ENCODE peak calls at places on chromosomes 16 and 17, in four cellular contexts. One of them, this sample, is unnamed.

GRCh38 chr16:77789085-77789611 is 784 bp downstream of the VAT1L start:
- DNase-seq in AG09309: no peak
- DNase-seq in astrocyte of the spinal cord: no peak
- DNase-seq in omental fat pad: no peak
- DNase-seq in this sample: no peak

GRCh38 chr16:27746076-27746855 is 196.3 kb downstream of the KATNIP start:
- DNase-seq in omental fat pad: no peak
- DNase-seq in AG09309: no peak
- DNase-seq in astrocyte of the spinal cord: no peak
- DNase-seq in this sample: no peak

GRCh38 chr17:78697846-78698343 is 84.2 kb downstream of the CYTH1 start:
- DNase-seq in astrocyte of the spinal cord: no peak
- DNase-seq in omental fat pad: no peak
- DNase-seq in AG09309: no peak
- DNase-seq in this sample: no peak

GRCh38 chr17:17741346-17742023 is 60.2 kb downstream of the RAI1 start:
- DNase-seq in omental fat pad: no peak
- DNase-seq in astrocyte of the spinal cord: peak
- DNase-seq in AG09309: no peak
- DNase-seq in this sample: no peak

GRCh38 chr17:67491009-67491677 is 114.1 kb downstream of the PITPNC1 start:
- DNase-seq in AG09309: peak
- DNase-seq in omental fat pad: peak
- DNase-seq in astrocyte of the spinal cord: peak
- DNase-seq in this sample: no peak

GRCh38 chr16:67723151-67723915 is 4.2 kb upstream of the GFOD2 start:
- DNase-seq in omental fat pad: no peak
- DNase-seq in AG09309: peak
- DNase-seq in astrocyte of the spinal cord: peak
- DNase-seq in this sample: no peak

GRCh38 chr17:77407321-77408277 is 266.8 kb downstream of the SEC14L1 start:
- DNase-seq in AG09309: no peak
- DNase-seq in astrocyte of the spinal cord: no peak
- DNase-seq in omental fat pad: no peak
- DNase-seq in this sample: no peak

GRCh38 chr17:31787857-31788570 is 71.0 kb downstream of the COPRS start:
- DNase-seq in omental fat pad: peak
- DNase-seq in astrocyte of the spinal cord: peak
- DNase-seq in AG09309: peak
- DNase-seq in this sample: no peak

GRCh38 chr17:17356931-17357270 is 53.7 kb downstream of the NT5M start:
- DNase-seq in omental fat pad: no peak
- DNase-seq in astrocyte of the spinal cord: no peak
- DNase-seq in AG09309: no peak
- DNase-seq in this sample: no peak

GRCh38 chr17:40430272-40431230 is 12.7 kb upstream of the IGFBP4 start:
- DNase-seq in omental fat pad: no peak
- DNase-seq in AG09309: no peak
- DNase-seq in astrocyte of the spinal cord: no peak
- DNase-seq in this sample: peak

GRCh38 chr17:65099941-65100315 is 37.2 kb upstream of the RGS9 start:
- DNase-seq in AG09309: no peak
- DNase-seq in omental fat pad: peak
- DNase-seq in astrocyte of the spinal cord: peak
- DNase-seq in this sample: no peak

GRCh38 chr16:3113765-3114479 is 1.5 kb downstream of the ZNF205 start:
- DNase-seq in omental fat pad: no peak
- DNase-seq in AG09309: no peak
- DNase-seq in astrocyte of the spinal cord: no peak
- DNase-seq in this sample: no peak

GRCh38 chr16:11347831-11348230 is 2.6 kb downstream of the RMI2 start:
- DNase-seq in omental fat pad: no peak
- DNase-seq in astrocyte of the spinal cord: no peak
- DNase-seq in AG09309: no peak
- DNase-seq in this sample: no peak

GRCh38 chr16:46627746-46628145 is 6.6 kb upstream of the SHCBP1 start:
- DNase-seq in astrocyte of the spinal cord: no peak
- DNase-seq in omental fat pad: no peak
- DNase-seq in AG09309: no peak
- DNase-seq in this sample: no peak

GRCh38 chr17:78269893-78270490 is 38.6 kb downstream of the TMEM235 start:
- DNase-seq in AG09309: no peak
- DNase-seq in astrocyte of the spinal cord: no peak
- DNase-seq in omental fat pad: no peak
- DNase-seq in this sample: no peak

GRCh38 chr17:58081641-58082340 is 1.4 kb upstream of the DYNLL2 start:
- DNase-seq in astrocyte of the spinal cord: no peak
- DNase-seq in omental fat pad: no peak
- DNase-seq in AG09309: no peak
- DNase-seq in this sample: peak

DNA sequence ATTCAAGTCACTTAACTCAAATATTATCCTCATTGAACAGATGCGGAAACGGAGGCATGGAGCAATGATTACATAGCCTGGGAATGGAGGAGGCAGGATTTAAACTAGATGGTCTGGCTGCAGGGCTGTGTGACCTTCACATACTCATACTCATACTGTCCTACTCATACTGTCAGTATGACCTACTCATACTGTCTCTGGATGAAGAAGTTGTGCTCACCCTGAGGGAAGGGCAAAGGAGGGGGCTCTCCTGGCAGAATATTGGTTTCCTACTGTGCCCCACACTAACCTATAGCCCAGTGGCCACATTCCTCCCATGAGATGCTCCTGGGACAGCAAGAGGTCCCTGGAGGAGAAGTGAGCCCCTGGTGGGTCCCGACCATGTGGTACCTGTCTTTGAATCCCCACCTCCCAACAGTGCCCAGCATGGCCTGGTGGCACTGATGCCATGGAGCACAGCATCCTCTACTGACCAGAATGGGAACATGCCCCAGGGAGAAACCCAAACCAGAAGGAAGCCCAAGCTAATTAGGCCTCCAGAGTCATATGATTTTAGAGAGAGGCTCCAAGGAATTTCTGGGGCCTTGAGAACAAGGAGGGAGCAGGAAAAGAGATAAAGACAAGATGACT is 197.3 kb upstream of the SDK2 start:
- DNase-seq in omental fat pad: no peak
- DNase-seq in AG09309: no peak
- DNase-seq in astrocyte of the spinal cord: no peak
- DNase-seq in this sample: no peak
- TF ChIP-seq CTCF in omental fat pad: no peak
- TF ChIP-seq CTCF in AG09309: no peak
- TF ChIP-seq CTCF in astrocyte of the spinal cord: peak
- TF ChIP-seq CTCF in this sample: peak

GRCh38 chr16:50368410-50369132 is at the start of gene BRD7:
- DNase-seq in AG09309: no peak
- DNase-seq in omental fat pad: no peak
- DNase-seq in astrocyte of the spinal cord: peak
- DNase-seq in this sample: peak
- TF ChIP-seq CTCF in AG09309: peak
- TF ChIP-seq CTCF in omental fat pad: no peak
- TF ChIP-seq CTCF in astrocyte of the spinal cord: peak
- TF ChIP-seq CTCF in this sample: peak

GRCh38 chr16:17431904-17432625 is 38.7 kb downstream of the XYLT1 start:
- DNase-seq in omental fat pad: no peak
- DNase-seq in AG09309: no peak
- DNase-seq in astrocyte of the spinal cord: no peak
- DNase-seq in this sample: no peak
- TF ChIP-seq CTCF in omental fat pad: no peak
- TF ChIP-seq CTCF in AG09309: peak
- TF ChIP-seq CTCF in astrocyte of the spinal cord: no peak
- TF ChIP-seq CTCF in this sample: no peak

GRCh38 chr17:3636154-3636907 is at the start of the genes CTNS and SHPK:
- DNase-seq in AG09309: peak
- DNase-seq in omental fat pad: peak
- DNase-seq in astrocyte of the spinal cord: peak
- DNase-seq in this sample: peak
- TF ChIP-seq CTCF in AG09309: no peak
- TF ChIP-seq CTCF in omental fat pad: no peak
- TF ChIP-seq CTCF in astrocyte of the spinal cord: no peak
- TF ChIP-seq CTCF in this sample: no peak

DNA sequence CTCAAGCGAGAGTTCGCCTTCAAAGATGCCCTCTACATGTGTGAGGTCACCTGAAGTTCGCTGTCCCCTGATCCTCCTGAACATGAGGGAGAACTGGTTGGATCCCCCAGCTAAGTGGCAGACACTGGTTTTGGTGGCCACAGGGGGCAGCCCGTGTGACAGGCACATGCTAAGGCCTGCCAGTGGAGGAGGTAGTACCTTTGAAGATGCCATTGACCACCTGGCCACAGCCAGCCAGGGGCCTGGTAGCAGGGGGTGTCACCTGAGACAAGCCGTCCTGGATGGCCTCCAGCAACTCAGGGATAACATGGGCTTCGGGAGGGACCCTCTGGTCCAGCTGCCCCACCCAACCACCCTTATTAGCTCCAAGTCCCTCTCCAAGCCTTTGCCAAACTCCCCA is 7.3 kb upstream of the ALDH3A1 start:
- DNase-seq in AG09309: no peak
- DNase-seq in omental fat pad: no peak
- DNase-seq in astrocyte of the spinal cord: no peak
- DNase-seq in this sample: no peak
- TF ChIP-seq CTCF in AG09309: no peak
- TF ChIP-seq CTCF in omental fat pad: no peak
- TF ChIP-seq CTCF in astrocyte of the spinal cord: no peak
- TF ChIP-seq CTCF in this sample: no peak

GRCh38 chr17:14813649-14814048 is 451.5 kb downstream of the PMP22 start:
- DNase-seq in AG09309: no peak
- DNase-seq in astrocyte of the spinal cord: no peak
- DNase-seq in omental fat pad: no peak
- DNase-seq in this sample: no peak
- TF ChIP-seq CTCF in AG09309: no peak
- TF ChIP-seq CTCF in astrocyte of the spinal cord: no peak
- TF ChIP-seq CTCF in omental fat pad: no peak
- TF ChIP-seq CTCF in this sample: peak

DNA sequence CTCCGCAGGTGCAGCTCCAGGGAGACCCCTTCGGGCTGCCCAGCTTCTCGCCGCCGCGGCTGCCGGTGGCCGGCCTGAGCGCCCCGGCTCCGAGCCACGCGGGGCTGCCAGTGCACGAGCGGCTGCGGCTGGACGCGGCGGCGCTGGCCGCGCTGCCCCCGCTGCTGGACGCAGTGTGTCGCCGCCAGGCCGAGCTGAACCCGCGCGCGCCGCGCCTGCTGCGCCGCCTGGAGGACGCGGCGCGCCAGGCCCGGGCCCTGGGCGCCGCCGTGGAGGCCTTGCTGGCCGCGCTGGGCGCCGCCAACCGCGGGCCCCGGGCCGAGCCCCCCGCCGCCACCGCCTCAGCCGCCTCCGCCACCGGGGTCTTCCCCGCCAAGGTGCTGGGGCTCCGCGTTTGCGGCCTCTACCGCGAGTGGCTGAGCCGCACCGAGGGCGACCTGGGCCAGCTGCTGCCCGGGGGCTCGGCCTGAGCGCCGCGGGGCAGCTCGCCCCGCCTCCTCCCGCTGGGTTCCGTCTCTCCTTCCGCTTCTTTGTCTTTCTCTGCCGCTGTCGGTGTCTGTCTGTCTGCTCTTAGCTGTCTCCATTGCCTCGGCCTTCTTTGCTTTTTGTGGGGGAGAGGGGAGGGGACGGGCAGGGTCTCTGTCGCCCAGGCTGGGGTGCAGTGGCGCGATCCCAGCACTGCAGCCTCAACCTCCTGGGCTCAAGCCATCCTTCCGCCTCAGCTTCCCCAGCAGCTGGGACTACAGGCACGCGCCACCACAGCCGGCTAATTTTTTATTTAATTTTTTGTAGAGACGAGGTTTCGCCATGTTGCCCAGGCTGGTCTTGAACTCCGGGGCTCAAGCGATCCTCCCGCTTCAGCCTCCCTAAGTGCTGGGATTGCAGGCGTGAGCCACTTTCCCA is 5.9 kb downstream of the CTF1 start:
- DNase-seq in astrocyte of the spinal cord: peak
- DNase-seq in omental fat pad: no peak
- DNase-seq in AG09309: no peak
- DNase-seq in this sample: peak
- TF ChIP-seq CTCF in astrocyte of the spinal cord: peak
- TF ChIP-seq CTCF in omental fat pad: no peak
- TF ChIP-seq CTCF in AG09309: peak
- TF ChIP-seq CTCF in this sample: peak

This sample was measured in type B pancreatic cell.